ENCODE peak calls at places on chromosomes 16 and 17, in six cellular contexts. M, A, B, Y, V and I are unnamed samples.

GRCh38 chr17:62700964-62701705 is 73.7 kb downstream of the MRC2 start:
- DNase-seq in B (no peak), V (no peak), Y (no peak), A (no peak), M (no peak), I (no peak)

GRCh38 chr16:89045181-89045815 is 48.4 kb upstream of the ACSF3 start:
- DNase-seq in B (no peak), V (no peak), M (no peak), Y (no peak), A (no peak), I (no peak)

GRCh38 chr16:70253291-70254094 is 1.8 kb upstream of the EXOSC6 start:
- DNase-seq in A (peak), Y (no peak), V (no peak), B (no peak), M (peak), I (peak)

GRCh38 chr17:8175795-8176196 is 384 bp downstream of the TMEM107 start:
- DNase-seq in V (no peak), A (peak), B (no peak), Y (no peak), M (peak), I (no peak)

GRCh38 chr16:54720259-54720658 is 210.4 kb upstream of the IRX5 start:
- DNase-seq in M (no peak), A (no peak), Y (no peak), V (no peak), B (no peak), I (no peak)

GRCh38 chr17:3838206-3838605 is 7.8 kb downstream of the NCBP3 start:
- DNase-seq in M (no peak), A (no peak), B (no peak), V (no peak), Y (no peak), I (peak)

GRCh38 chr16:795580-796229 is 4.8 kb downstream of the GNG13 start:
- DNase-seq in M (no peak), A (no peak), Y (no peak), V (no peak), B (no peak), I (no peak)

GRCh38 chr17:9266031-9266680 is 244.8 kb downstream of the NTN1 start:
- DNase-seq in A (no peak), Y (no peak), V (no peak), M (no peak), B (no peak), I (no peak)

GRCh38 chr17:2435181-2435741 is 34.4 kb upstream of the MNT start:
- DNase-seq in A (no peak), M (no peak), B (no peak), V (peak), Y (peak), I (no peak)

GRCh38 chr17:31373150-31374082 is 18.1 kb upstream of the RAB11FIP4 start:
- DNase-seq in Y (peak), B (peak), M (peak), A (peak), V (no peak), I (no peak)